ENCODE peak calls at places on chromosomes 16 and 17, in four cellular contexts. One of them, this sample, is unnamed.
A peak's percentile ranks its signal among the peaks of the same experiment; 100 is the strongest.

GRCh38 chr17:78759203-78759968 is 22.7 kb downstream of the CYTH1 start:
- DNase-seq in A549: no peak
- DNase-seq in body of pancreas: peak; percentile 85
- DNase-seq in epithelial cell of esophagus: no peak
- DNase-seq in this sample: no peak

GRCh38 chr16:67305216-67306071 is 21.1 kb downstream of the KCTD19 start:
- DNase-seq in A549: no peak
- DNase-seq in body of pancreas: no peak
- DNase-seq in epithelial cell of esophagus: no peak
- DNase-seq in this sample: no peak

GRCh38 chr16:86158688-86159360 is 259.9 kb downstream of the IRF8 start:
- DNase-seq in A549: peak; percentile 17
- DNase-seq in body of pancreas: no peak
- DNase-seq in epithelial cell of esophagus: no peak
- DNase-seq in this sample: no peak

GRCh38 chr17:37273419-37274051 is 102.2 kb upstream of the C17orf78 start:
- DNase-seq in A549: peak; percentile 15
- DNase-seq in body of pancreas: no peak
- DNase-seq in epithelial cell of esophagus: peak; percentile 15
- DNase-seq in this sample: peak; percentile 54

GRCh38 chr17:40307001-40307690 is 1.8 kb upstream of the RARA start:
- DNase-seq in A549: no peak
- DNase-seq in body of pancreas: no peak
- DNase-seq in epithelial cell of esophagus: peak; percentile 55
- DNase-seq in this sample: no peak

GRCh38 chr17:7250655-7251329 is 742 bp downstream of the CTDNEP1 start:
- DNase-seq in A549: no peak
- DNase-seq in body of pancreas: no peak
- DNase-seq in epithelial cell of esophagus: peak; percentile 32
- DNase-seq in this sample: peak; percentile 27

GRCh38 chr17:58312021-58312630 is 16.5 kb downstream of the TSPOAP1 start:
- DNase-seq in A549: no peak
- DNase-seq in body of pancreas: no peak
- DNase-seq in epithelial cell of esophagus: no peak
- DNase-seq in this sample: peak; percentile 15

GRCh38 chr16:85699628-85700027 is 10.9 kb upstream of the GINS2 start:
- DNase-seq in A549: peak; percentile 35
- DNase-seq in body of pancreas: no peak
- DNase-seq in epithelial cell of esophagus: peak; percentile 65
- DNase-seq in this sample: no peak

GRCh38 chr16:23967018-23967417 is 131.2 kb downstream of the PRKCB start:
- DNase-seq in A549: no peak
- DNase-seq in body of pancreas: no peak
- DNase-seq in epithelial cell of esophagus: no peak
- DNase-seq in this sample: no peak

GRCh38 chr16:89557936-89558490 is 2.5 kb upstream of the RPL13 start:
- DNase-seq in A549: no peak
- DNase-seq in body of pancreas: no peak
- DNase-seq in epithelial cell of esophagus: no peak
- DNase-seq in this sample: no peak

GRCh38 chr17:72139213-72139612 is 18.4 kb downstream of the SOX9 start:
- DNase-seq in A549: no peak
- DNase-seq in body of pancreas: no peak
- DNase-seq in epithelial cell of esophagus: peak; percentile 86
- DNase-seq in this sample: no peak

GRCh38 chr17:78266231-78266631 is 34.8 kb downstream of the TMEM235 start:
- DNase-seq in A549: no peak
- DNase-seq in body of pancreas: peak; percentile 62
- DNase-seq in epithelial cell of esophagus: no peak
- DNase-seq in this sample: no peak

GRCh38 chr17:38453951-38454421 is 25.7 kb downstream of the ARHGAP23 start:
- DNase-seq in A549: peak; percentile 39
- DNase-seq in body of pancreas: no peak
- DNase-seq in epithelial cell of esophagus: no peak
- DNase-seq in this sample: no peak

GRCh38 chr16:86015606-86016005 is 116.6 kb downstream of the IRF8 start:
- DNase-seq in A549: no peak
- DNase-seq in body of pancreas: no peak
- DNase-seq in epithelial cell of esophagus: no peak
- DNase-seq in this sample: no peak

GRCh38 chr16:31083981-31084380 is 4.8 kb downstream of the PRSS53 start:
- DNase-seq in A549: no peak
- DNase-seq in body of pancreas: no peak
- DNase-seq in epithelial cell of esophagus: no peak
- DNase-seq in this sample: no peak

GRCh38 chr17:64920026-64920418 is 744 bp upstream of the LRRC37A3 start:
- DNase-seq in A549: peak; percentile 35
- DNase-seq in body of pancreas: no peak
- DNase-seq in epithelial cell of esophagus: no peak
- DNase-seq in this sample: no peak

GRCh38 chr16:75322706-75323105 is 71.3 kb upstream of the BCAR1 start:
- DNase-seq in A549: no peak
- DNase-seq in body of pancreas: no peak
- DNase-seq in epithelial cell of esophagus: peak; percentile 76
- DNase-seq in this sample: no peak

GRCh38 chr16:60945225-60945624 is 1091.0 kb downstream of the CDH8 start:
- DNase-seq in A549: peak; percentile 1
- DNase-seq in body of pancreas: no peak
- DNase-seq in epithelial cell of esophagus: peak; percentile 11
- DNase-seq in this sample: no peak

GRCh38 chr17:39677581-39678339 is 9.5 kb downstream of the PNMT start:
- DNase-seq in A549: no peak
- DNase-seq in body of pancreas: no peak
- DNase-seq in epithelial cell of esophagus: no peak
- DNase-seq in this sample: no peak

GRCh38 chr17:39194089-39194984 is 3.1 kb downstream of the CACNB1 start:
- DNase-seq in A549: peak; percentile 73
- DNase-seq in body of pancreas: peak; percentile 25
- DNase-seq in epithelial cell of esophagus: no peak
- DNase-seq in this sample: peak; percentile 78

GRCh38 chr16:1264257-1265089 is 8.6 kb downstream of the TPSD1 start:
- DNase-seq in A549: no peak
- DNase-seq in body of pancreas: no peak
- DNase-seq in epithelial cell of esophagus: no peak
- DNase-seq in this sample: no peak

GRCh38 chr17:12940699-12941098 is 77.1 kb downstream of the ELAC2 start:
- DNase-seq in A549: no peak
- DNase-seq in body of pancreas: no peak
- DNase-seq in epithelial cell of esophagus: no peak
- DNase-seq in this sample: no peak

GRCh38 chr16:789451-789850 is 1.0 kb downstream of the CHTF18 start:
- DNase-seq in A549: no peak
- DNase-seq in body of pancreas: no peak
- DNase-seq in epithelial cell of esophagus: no peak
- DNase-seq in this sample: no peak

GRCh38 chr17:37490638-37491614 is 1.2 kb downstream of the DUSP14 start:
- DNase-seq in A549: peak; percentile 82
- DNase-seq in body of pancreas: peak; percentile 43
- DNase-seq in epithelial cell of esophagus: peak; percentile 91
- DNase-seq in this sample: no peak

GRCh38 chr16:2142942-2143868 is 5.2 kb upstream of the RAB26 start:
- DNase-seq in A549: no peak
- DNase-seq in body of pancreas: peak; percentile 53
- DNase-seq in epithelial cell of esophagus: peak; percentile 69
- DNase-seq in this sample: no peak

GRCh38 chr17:17900615-17901520 is 64.1 kb upstream of the SREBF1 start:
- DNase-seq in A549: peak; percentile 85
- DNase-seq in body of pancreas: peak; percentile 85
- DNase-seq in epithelial cell of esophagus: peak; percentile 64
- DNase-seq in this sample: no peak

GRCh38 chr16:53159781-53160436 is 105.1 kb downstream of the CHD9 start:
- DNase-seq in A549: peak; percentile 63
- DNase-seq in body of pancreas: peak; percentile 20
- DNase-seq in epithelial cell of esophagus: peak; percentile 63
- DNase-seq in this sample: no peak

GRCh38 chr17:17830740-17831207 is 6.0 kb downstream of the SREBF1 start:
- DNase-seq in A549: no peak
- DNase-seq in body of pancreas: peak; percentile 52
- DNase-seq in epithelial cell of esophagus: no peak
- DNase-seq in this sample: peak; percentile 51

GRCh38 chr16:87560428-87561199 is 41.7 kb upstream of the JPH3 start:
- DNase-seq in A549: peak; percentile 83
- DNase-seq in body of pancreas: peak; percentile 20
- DNase-seq in epithelial cell of esophagus: no peak
- DNase-seq in this sample: no peak

GRCh38 chr16:69187387-69187890 is 475 bp downstream of the SNTB2 start:
- DNase-seq in A549: peak; percentile 43
- DNase-seq in body of pancreas: peak; percentile 61
- DNase-seq in epithelial cell of esophagus: peak; percentile 46
- DNase-seq in this sample: peak; percentile 60

GRCh38 chr17:31511583-31511982 is 120.1 kb downstream of the RAB11FIP4 start:
- DNase-seq in A549: no peak
- DNase-seq in body of pancreas: no peak
- DNase-seq in epithelial cell of esophagus: no peak
- DNase-seq in this sample: peak; percentile 11

GRCh38 chr17:57708401-57708800 is 36.7 kb downstream of the CCDC182 start:
- DNase-seq in A549: no peak
- DNase-seq in body of pancreas: no peak
- DNase-seq in epithelial cell of esophagus: no peak
- DNase-seq in this sample: no peak

GRCh38 chr17:4881761-4882555 is 17.4 kb upstream of the C17orf107 start:
- DNase-seq in A549: peak; percentile 70
- DNase-seq in body of pancreas: peak; percentile 76
- DNase-seq in epithelial cell of esophagus: peak; percentile 76
- DNase-seq in this sample: peak; percentile 75

GRCh38 chr17:7862692-7863437 is 5.1 kb downstream of the CYB5D1 start:
- DNase-seq in A549: peak; percentile 66
- DNase-seq in body of pancreas: peak; percentile 58
- DNase-seq in epithelial cell of esophagus: peak; percentile 51
- DNase-seq in this sample: no peak

GRCh38 chr17:79365361-79365760 is 245.5 kb downstream of the RBFOX3 start:
- DNase-seq in A549: no peak
- DNase-seq in body of pancreas: no peak
- DNase-seq in epithelial cell of esophagus: no peak
- DNase-seq in this sample: no peak

GRCh38 chr17:66975614-66976378 is 11.3 kb downstream of the CACNG4 start:
- DNase-seq in A549: peak; percentile 60
- DNase-seq in body of pancreas: no peak
- DNase-seq in epithelial cell of esophagus: peak; percentile 57
- DNase-seq in this sample: no peak
- TF ChIP-seq CTCF in A549: peak; percentile 53
- TF ChIP-seq CTCF in body of pancreas: no peak
- TF ChIP-seq CTCF in epithelial cell of esophagus: peak; percentile 45
- TF ChIP-seq CTCF in this sample: no peak

DNA sequence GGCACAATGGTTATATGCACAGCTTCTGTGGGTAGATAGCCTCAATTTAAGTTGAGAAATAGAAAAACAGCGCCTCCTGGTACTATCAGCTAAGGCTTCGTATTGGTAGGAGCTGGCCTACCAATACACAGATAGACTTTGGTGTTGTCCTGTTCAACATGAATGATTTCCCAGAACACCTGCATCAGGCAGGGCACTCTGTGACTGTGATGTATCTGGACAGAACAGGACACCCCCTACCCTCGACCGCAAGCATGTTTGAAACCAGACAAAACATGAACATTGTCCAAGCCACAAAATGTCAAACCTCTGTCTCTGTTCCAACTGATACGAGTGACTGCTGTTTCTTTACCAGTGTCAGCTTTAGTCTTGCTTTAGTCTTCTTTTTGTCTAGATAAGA is 144.9 kb downstream of the HAPSTR1 start:
- DNase-seq in A549: no peak
- DNase-seq in body of pancreas: no peak
- DNase-seq in epithelial cell of esophagus: no peak
- DNase-seq in this sample: no peak
- TF ChIP-seq CTCF in A549: no peak
- TF ChIP-seq CTCF in body of pancreas: no peak
- TF ChIP-seq CTCF in epithelial cell of esophagus: no peak
- TF ChIP-seq CTCF in this sample: no peak

DNA sequence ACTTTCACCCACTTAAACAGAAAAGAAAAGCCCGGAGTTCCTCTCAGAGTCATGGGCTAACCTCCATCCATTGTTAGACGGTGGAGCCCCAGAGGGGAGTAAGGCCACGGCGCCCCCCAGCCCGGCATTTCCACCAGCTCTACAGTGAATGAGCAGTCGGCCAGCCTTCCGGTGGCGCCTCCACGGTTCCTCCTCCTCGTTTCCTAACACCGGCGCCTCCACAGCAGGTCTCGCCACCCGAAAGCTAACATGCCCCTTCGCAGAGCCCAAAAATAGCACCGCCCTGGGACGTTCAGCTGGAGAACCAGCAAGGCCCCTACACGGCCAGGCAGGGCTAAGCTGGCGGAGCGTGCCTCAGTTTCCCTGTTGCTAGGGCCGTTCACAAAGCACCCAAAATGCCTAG is 858 bp downstream of the MMD start:
- DNase-seq in A549: no peak
- DNase-seq in body of pancreas: peak; percentile 32
- DNase-seq in epithelial cell of esophagus: no peak
- DNase-seq in this sample: peak; percentile 47
- TF ChIP-seq CTCF in A549: no peak
- TF ChIP-seq CTCF in body of pancreas: no peak
- TF ChIP-seq CTCF in epithelial cell of esophagus: no peak
- TF ChIP-seq CTCF in this sample: no peak

DNA sequence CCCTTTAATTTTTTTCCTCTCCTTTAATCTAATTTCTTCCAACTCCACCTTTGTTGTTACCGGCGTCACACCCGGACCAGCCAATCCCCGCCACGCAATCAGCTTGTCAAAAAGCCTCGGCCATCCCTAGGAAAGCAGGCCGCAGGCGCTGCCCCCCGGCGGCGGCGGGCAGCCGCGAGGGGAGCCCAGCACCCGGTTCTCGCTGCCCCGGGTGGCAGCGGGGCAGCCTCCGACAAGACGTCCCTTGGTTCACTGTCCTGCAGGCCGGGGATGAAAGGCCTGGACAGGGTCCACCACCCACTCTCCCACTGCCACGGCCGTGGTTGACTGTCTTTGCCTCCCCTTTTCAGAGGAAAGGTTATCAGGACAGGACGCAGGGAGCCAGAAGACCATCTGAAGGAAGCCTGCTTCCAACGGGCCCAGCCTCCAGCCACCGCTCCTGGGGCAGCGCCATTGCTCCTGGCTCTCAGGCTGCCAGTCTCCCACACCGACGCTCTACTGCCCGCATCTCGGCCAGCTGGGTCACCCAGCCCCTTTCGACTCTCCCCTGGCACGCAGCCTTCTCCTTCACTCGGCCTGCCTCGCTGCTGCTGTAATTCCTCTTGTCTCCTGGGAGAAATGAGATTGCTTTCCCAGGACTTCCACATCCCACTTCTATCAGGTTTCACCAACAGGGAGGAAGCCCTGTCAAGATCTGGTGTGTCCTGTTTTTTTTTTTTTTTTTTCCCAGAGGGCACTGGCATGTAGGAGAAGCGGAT is 2.8 kb upstream of the UBTF start:
- DNase-seq in A549: peak; percentile 86
- DNase-seq in body of pancreas: peak; percentile 82
- DNase-seq in epithelial cell of esophagus: peak; percentile 62
- DNase-seq in this sample: peak; percentile 72
- TF ChIP-seq CTCF in A549: peak; percentile 24
- TF ChIP-seq CTCF in body of pancreas: no peak
- TF ChIP-seq CTCF in epithelial cell of esophagus: no peak
- TF ChIP-seq CTCF in this sample: no peak

This sample was measured in glutamatergic neuron.